ENCODE peak calls at places on chromosomes 1 and 21, in five cellular contexts. S is A549, K is fibroblast of lung, C is heart left ventricle, L is left ventricle myocardium inferior. A is an unnamed sample.
A peak's percentile ranks its signal among the peaks of the same experiment; 100 is the strongest.

GRCh38 chr1:112722601-112723510 is 7.7 kb upstream of the PPM1J start:
- DNase-seq in S (no peak), K (peak; percentile 42), C (no peak), L (no peak), A (no peak)

GRCh38 chr1:45304311-45305081 is 22.2 kb upstream of the HPDL start:
- DNase-seq in S (no peak), K (peak; percentile 23), C (no peak), L (no peak), A (no peak)

GRCh38 chr1:62209931-62210595 is 15.4 kb downstream of the L1TD1 start:
- DNase-seq in S (peak; percentile 25), K (peak; percentile 39), C (no peak), L (no peak), A (no peak)

GRCh38 chr1:9426291-9426711 is 113.0 kb upstream of the SLC25A33 start:
- DNase-seq in S (no peak), K (no peak), C (peak; percentile 68), L (no peak), A (no peak)

GRCh38 chr1:94658221-94658620 is 116.7 kb upstream of the F3 start:
- DNase-seq in S (peak; percentile 26), K (peak; percentile 28), C (no peak), L (peak; percentile 39), A (no peak)

GRCh38 chr21:42834730-42835191 is 44.6 kb downstream of the WDR4 start:
- DNase-seq in S (no peak), K (no peak), C (no peak), L (no peak), A (no peak)

GRCh38 chr1:160353223-160353622 is 10.0 kb downstream of the NCSTN start:
- DNase-seq in S (no peak), K (no peak), C (no peak), L (no peak), A (no peak)

GRCh38 chr1:160260436-160261382 is 1.6 kb downstream of the DCAF8 start:
- DNase-seq in S (no peak), K (peak; percentile 87), C (no peak), L (no peak), A (peak; percentile 40)

GRCh38 chr1:167273027-167273800 is 52.5 kb downstream of the POU2F1 start:
- DNase-seq in S (no peak), K (peak; percentile 75), C (no peak), L (no peak), A (peak; percentile 72)

GRCh38 chr1:200038987-200039848 is 11.7 kb downstream of the NR5A2 start:
- DNase-seq in S (peak; percentile 41), K (no peak), C (peak; percentile 68), L (no peak), A (no peak)

GRCh38 chr1:36137226-36137625 is 12.1 kb downstream of the TRAPPC3 start:
- DNase-seq in S (no peak), K (no peak), C (no peak), L (no peak), A (no peak)

GRCh38 chr1:17441265-17441992 is 2.0 kb upstream of the RCC2 start:
- DNase-seq in S (peak; percentile 61), K (peak; percentile 82), C (peak; percentile 4), L (no peak), A (peak; percentile 53)

GRCh38 chr1:119712342-119713038 is 756 bp downstream of the PHGDH start:
- DNase-seq in S (peak; percentile 72), K (peak; percentile 94), C (peak; percentile 82), L (peak; percentile 78), A (peak; percentile 96)

GRCh38 chr1:84698718-84699117 is 8.5 kb upstream of the SSX2IP start:
- DNase-seq in S (peak; percentile 19), K (peak; percentile 90), C (no peak), L (no peak), A (peak; percentile 91)

GRCh38 chr1:101438359-101438758 is 201.5 kb downstream of the S1PR1 start:
- DNase-seq in S (no peak), K (no peak), C (no peak), L (no peak), A (no peak)

GRCh38 chr1:60171793-60172192 is 98.2 kb upstream of the C1orf87 start:
- DNase-seq in S (no peak), K (peak; percentile 82), C (no peak), L (no peak), A (no peak)

GRCh38 chr21:44057960-44058651 is 46.0 kb downstream of the TRAPPC10 start:
- DNase-seq in S (no peak), K (no peak), C (no peak), L (no peak), A (no peak)

GRCh38 chr1:43449708-43450069 is 4.0 kb downstream of the HYI start:
- DNase-seq in S (no peak), K (no peak), C (no peak), L (no peak), A (no peak)

GRCh38 chr1:17075470-17076255 is 21.8 kb upstream of the SDHB start:
- DNase-seq in S (peak; percentile 49), K (no peak), C (no peak), L (no peak), A (peak; percentile 50)

GRCh38 chr1:96487404-96487803 is 234.2 kb upstream of the PTBP2 start:
- DNase-seq in S (no peak), K (peak; percentile 21), C (no peak), L (no peak), A (no peak)

GRCh38 chr1:240797050-240797449 is 185.1 kb upstream of the GREM2 start:
- DNase-seq in S (peak; percentile 62), K (no peak), C (no peak), L (no peak), A (no peak)

GRCh38 chr1:202998836-202999750 is 8.1 kb upstream of the TMEM183A start:
- DNase-seq in S (peak; percentile 60), K (peak; percentile 63), C (no peak), L (no peak), A (peak; percentile 76)

GRCh38 chr1:9792156-9793042 is 31.4 kb downstream of the CLSTN1 start:
- DNase-seq in S (no peak), K (peak; percentile 24), C (no peak), L (no peak), A (peak; percentile 38)

GRCh38 chr21:17775431-17776126 is 43.6 kb downstream of the C21orf91 start:
- DNase-seq in S (no peak), K (no peak), C (no peak), L (no peak), A (no peak)

GRCh38 chr1:5423109-5423508 is 569.1 kb downstream of the NPHP4 start:
- DNase-seq in S (no peak), K (no peak), C (no peak), L (no peak), A (peak; percentile 12)

GRCh38 chr1:60055336-60055735 is 18.2 kb downstream of the C1orf87 start:
- DNase-seq in S (no peak), K (peak; percentile 15), C (no peak), L (no peak), A (no peak)

GRCh38 chr1:178168535-178168934 is 74.6 kb downstream of the RASAL2 start:
- DNase-seq in S (no peak), K (peak; percentile 21), C (no peak), L (no peak), A (no peak)

GRCh38 chr1:33181038-33181861 is 593 bp downstream of the TRIM62 start:
- DNase-seq in S (peak; percentile 36), K (peak; percentile 34), C (peak; percentile 73), L (peak; percentile 56), A (peak; percentile 63)

GRCh38 chr1:17089496-17089895 is 29.8 kb downstream of the PADI2 start:
- DNase-seq in S (no peak), K (no peak), C (no peak), L (no peak), A (no peak)

GRCh38 chr1:207031632-207032258 is 811 bp downstream of the C1orf116 start:
- DNase-seq in S (no peak), K (no peak), C (no peak), L (no peak), A (no peak)

GRCh38 chr1:233158322-233158721 is 137.2 kb downstream of the PCNX2 start:
- DNase-seq in S (no peak), K (no peak), C (no peak), L (no peak), A (no peak)

GRCh38 chr21:16752109-16752508 is 760.7 kb upstream of the CXADR start:
- DNase-seq in S (no peak), K (no peak), C (no peak), L (no peak), A (no peak)

GRCh38 chr1:80349218-80349617 is 1342.7 kb upstream of the ADGRL4 start:
- DNase-seq in S (no peak), K (no peak), C (no peak), L (no peak), A (no peak)

DNA sequence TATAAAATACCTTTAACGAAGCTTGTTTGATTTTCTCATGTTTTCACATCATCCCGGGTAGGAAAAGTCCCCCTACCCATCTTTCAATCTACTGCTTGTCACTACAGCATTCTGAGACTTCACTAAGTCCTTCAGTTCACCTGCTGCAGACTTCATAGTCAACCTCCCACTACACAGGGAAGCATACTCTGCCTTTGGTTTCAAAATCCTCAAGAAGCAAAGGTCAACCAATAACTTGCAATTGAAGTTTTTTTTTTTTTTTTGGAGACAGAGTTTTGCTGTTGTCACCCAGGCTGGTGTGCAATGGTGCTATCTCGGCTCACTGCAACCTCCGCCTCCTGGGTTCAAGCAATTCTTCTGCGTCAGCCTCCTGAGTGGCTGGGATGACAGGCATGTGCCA is 4.7 kb upstream of the PTPN22 start:
- DNase-seq in S (no peak), K (no peak), C (no peak), L (no peak), A (no peak)
- H3K4me1 ChIP-seq in S (no peaks in the 10 kb centered on the region), K (peaks cover 2% of the 10 kb centered on the region), C (no peaks in the 10 kb centered on the region), L (no peaks in the 10 kb centered on the region), A (no peaks in the 10 kb centered on the region)

GRCh38 chr1:151834239-151834638 is 2.6 kb upstream of the RORC start:
- DNase-seq in S (no peak), K (no peak), C (no peak), L (no peak), A (no peak)

GRCh38 chr1:151831256-151831591 is 378 bp downstream of the RORC start:
- DNase-seq in S (no peak), K (no peak), C (peak; percentile 20), L (no peak), A (no peak)

GRCh38 chr1:151831605-151832004 is at the start of gene RORC:
- DNase-seq in S (no peak), K (no peak), C (peak; percentile 61), L (peak; percentile 54), A (no peak)

GRCh38 chr1:151833172-151833571 is 1.6 kb upstream of the RORC start:
- DNase-seq in S (no peak), K (no peak), C (peak; percentile 23), L (no peak), A (no peak)

GRCh38 chr1:151832318-151832984 is 849 bp upstream of the RORC start:
- DNase-seq in S (peak; percentile 38), K (peak; percentile 52), C (peak; percentile 78), L (peak; percentile 84), A (no peak)
- H3K4me1 ChIP-seq in S (peaks cover 24% of the 10 kb centered on the region), K (no peaks in the 10 kb centered on the region), C (peaks cover 35% of the 10 kb centered on the region), L (peaks cover 40% of the 10 kb centered on the region), A (no peaks in the 10 kb centered on the region)

GRCh38 chr21:14752006-14752909 is 206.1 kb upstream of the SAMSN1 start:
- DNase-seq in S (no peak), K (no peak), C (no peak), L (no peak), A (no peak)
- H3K4me1 ChIP-seq in S (no peaks in the 10 kb centered on the region), K (no peaks in the 10 kb centered on the region), C (no peaks in the 10 kb centered on the region), L (no peaks in the 10 kb centered on the region), A (no peaks in the 10 kb centered on the region)

DNA sequence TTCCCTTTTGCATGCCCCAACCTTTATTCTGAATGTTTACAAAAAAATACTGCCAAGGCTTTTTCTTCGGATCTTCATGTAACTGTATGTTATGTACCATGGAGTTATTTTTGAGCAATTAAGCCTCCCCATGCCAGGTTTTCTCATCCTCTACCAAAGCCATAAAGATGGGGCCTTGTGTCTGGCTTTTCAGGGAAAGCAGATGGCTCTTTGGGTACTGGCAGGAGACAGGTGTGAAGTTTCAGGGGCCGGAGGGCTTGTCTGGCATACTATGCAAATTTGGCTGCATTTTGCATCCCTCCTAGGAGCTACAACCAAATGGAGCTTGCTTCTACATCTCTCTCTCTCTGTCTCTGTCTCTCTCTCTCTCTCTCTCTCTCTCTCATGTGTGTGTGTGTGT is 28.1 kb upstream of the PLXNA2 start:
- DNase-seq in S (no peak), K (no peak), C (no peak), L (no peak), A (no peak)
- H3K4me1 ChIP-seq in S (no peaks in the 10 kb centered on the region), K (no peaks in the 10 kb centered on the region), C (no peaks in the 10 kb centered on the region), L (peaks cover 5% of the 10 kb centered on the region), A (no peaks in the 10 kb centered on the region)